ENCODE peak calls at places on chromosome 3, in four cellular contexts. One of them, this sample, is unnamed.

GRCh38 chr3:17231537-17232261 is 346.9 kb downstream of the PLCL2 start:
- ATAC-seq in HepG2: peak; percentile 83
- ATAC-seq in HCT116: no peak
- ATAC-seq in gastrocnemius medialis: no peak
- ATAC-seq in this sample: no peak

GRCh38 chr3:156511987-156512677 is 42.8 kb downstream of the SSR3 start:
- ATAC-seq in HCT116: no peak
- ATAC-seq in gastrocnemius medialis: no peak
- ATAC-seq in HepG2: no peak
- ATAC-seq in this sample: no peak

GRCh38 chr3:65871305-65872141 is 167.2 kb downstream of the MAGI1 start:
- ATAC-seq in gastrocnemius medialis: peak; percentile 92
- ATAC-seq in HepG2: peak; percentile 71
- ATAC-seq in HCT116: no peak
- ATAC-seq in this sample: no peak

GRCh38 chr3:13570391-13571194 is 21.7 kb downstream of the FBLN2 start:
- ATAC-seq in HepG2: peak; percentile 70
- ATAC-seq in HCT116: peak; percentile 32
- ATAC-seq in gastrocnemius medialis: no peak
- ATAC-seq in this sample: no peak

GRCh38 chr3:140584549-140584948 is 93.3 kb upstream of the TRIM42 start:
- ATAC-seq in HCT116: no peak
- ATAC-seq in gastrocnemius medialis: no peak
- ATAC-seq in HepG2: no peak
- ATAC-seq in this sample: no peak

GRCh38 chr3:142735462-142735861 is 11.6 kb downstream of the TRPC1 start:
- ATAC-seq in gastrocnemius medialis: no peak
- ATAC-seq in HepG2: no peak
- ATAC-seq in HCT116: no peak
- ATAC-seq in this sample: no peak

GRCh38 chr3:18405141-18405540 is 20.0 kb downstream of the SATB1 start:
- ATAC-seq in gastrocnemius medialis: no peak
- ATAC-seq in HCT116: no peak
- ATAC-seq in HepG2: no peak
- ATAC-seq in this sample: no peak

GRCh38 chr3:107416138-107416537 is 38.9 kb downstream of the CCDC54 start:
- ATAC-seq in gastrocnemius medialis: no peak
- ATAC-seq in HepG2: no peak
- ATAC-seq in HCT116: no peak
- ATAC-seq in this sample: no peak

GRCh38 chr3:149763565-149763964 is 11.3 kb upstream of the COMMD2 start:
- ATAC-seq in HepG2: no peak
- ATAC-seq in gastrocnemius medialis: no peak
- ATAC-seq in HCT116: no peak
- ATAC-seq in this sample: no peak

GRCh38 chr3:10329495-10330015 is 8.6 kb upstream of the SEC13 start:
- ATAC-seq in gastrocnemius medialis: no peak
- ATAC-seq in HCT116: no peak
- ATAC-seq in HepG2: no peak
- ATAC-seq in this sample: no peak

GRCh38 chr3:10331320-10331719 is 10.4 kb upstream of the SEC13 start:
- ATAC-seq in HepG2: no peak
- ATAC-seq in HCT116: no peak
- ATAC-seq in gastrocnemius medialis: no peak
- ATAC-seq in this sample: no peak

GRCh38 chr3:10328460-10329071 is 7.7 kb upstream of the SEC13 start:
- ATAC-seq in gastrocnemius medialis: no peak
- ATAC-seq in HCT116: no peak
- ATAC-seq in HepG2: no peak
- ATAC-seq in this sample: no peak

GRCh38 chr3:10330319-10330718 is 9.4 kb upstream of the SEC13 start:
- ATAC-seq in HCT116: no peak
- ATAC-seq in gastrocnemius medialis: no peak
- ATAC-seq in HepG2: no peak
- ATAC-seq in this sample: no peak

GRCh38 chr3:10327592-10327991 is 6.7 kb upstream of the SEC13 start:
- ATAC-seq in HepG2: no peak
- ATAC-seq in HCT116: no peak
- ATAC-seq in gastrocnemius medialis: no peak
- ATAC-seq in this sample: no peak
- TF ChIP-seq POLR2A in HepG2: no peak
- TF ChIP-seq POLR2A in HCT116: no peak
- TF ChIP-seq POLR2A in gastrocnemius medialis: no peak
- TF ChIP-seq POLR2A in this sample: no peak

GRCh38 chr3:160829486-160830009 is 73.5 kb downstream of the PPM1L start:
- ATAC-seq in HepG2: no peak
- ATAC-seq in HCT116: no peak
- ATAC-seq in gastrocnemius medialis: no peak
- ATAC-seq in this sample: no peak

GRCh38 chr3:160831411-160831810 is 75.4 kb downstream of the PPM1L start:
- ATAC-seq in HepG2: no peak
- ATAC-seq in HCT116: no peak
- ATAC-seq in gastrocnemius medialis: no peak
- ATAC-seq in this sample: no peak

GRCh38 chr3:160828880-160829279 is 72.8 kb downstream of the PPM1L start:
- ATAC-seq in gastrocnemius medialis: peak; percentile 64
- ATAC-seq in HCT116: no peak
- ATAC-seq in HepG2: no peak
- ATAC-seq in this sample: no peak

GRCh38 chr3:160827516-160827915 is 71.5 kb downstream of the PPM1L start:
- ATAC-seq in gastrocnemius medialis: no peak
- ATAC-seq in HCT116: no peak
- ATAC-seq in HepG2: no peak
- ATAC-seq in this sample: no peak

GRCh38 chr3:160830792-160831191 is 74.8 kb downstream of the PPM1L start:
- ATAC-seq in HCT116: no peak
- ATAC-seq in HepG2: no peak
- ATAC-seq in gastrocnemius medialis: no peak
- ATAC-seq in this sample: no peak
- TF ChIP-seq POLR2A in HCT116: no peak
- TF ChIP-seq POLR2A in HepG2: no peak
- TF ChIP-seq POLR2A in gastrocnemius medialis: no peak
- TF ChIP-seq POLR2A in this sample: no peak

GRCh38 chr3:184560531-184560930 is 1.1 kb upstream of the EPHB3 start:
- ATAC-seq in HCT116: no peak
- ATAC-seq in HepG2: no peak
- ATAC-seq in gastrocnemius medialis: no peak
- ATAC-seq in this sample: no peak

GRCh38 chr3:184560992-184561328 is 625 bp upstream of the EPHB3 start:
- ATAC-seq in HCT116: peak; percentile 21
- ATAC-seq in gastrocnemius medialis: peak; percentile 25
- ATAC-seq in HepG2: peak; percentile 6
- ATAC-seq in this sample: peak; percentile 26

GRCh38 chr3:184562875-184563568 is 1.4 kb downstream of the EPHB3 start:
- ATAC-seq in HepG2: no peak
- ATAC-seq in HCT116: no peak
- ATAC-seq in gastrocnemius medialis: no peak
- ATAC-seq in this sample: no peak

GRCh38 chr3:184562146-184562861 is 719 bp downstream of the EPHB3 start:
- ATAC-seq in HCT116: peak; percentile 5
- ATAC-seq in HepG2: peak; percentile 40
- ATAC-seq in gastrocnemius medialis: peak; percentile 31
- ATAC-seq in this sample: peak; percentile 7

DNA sequence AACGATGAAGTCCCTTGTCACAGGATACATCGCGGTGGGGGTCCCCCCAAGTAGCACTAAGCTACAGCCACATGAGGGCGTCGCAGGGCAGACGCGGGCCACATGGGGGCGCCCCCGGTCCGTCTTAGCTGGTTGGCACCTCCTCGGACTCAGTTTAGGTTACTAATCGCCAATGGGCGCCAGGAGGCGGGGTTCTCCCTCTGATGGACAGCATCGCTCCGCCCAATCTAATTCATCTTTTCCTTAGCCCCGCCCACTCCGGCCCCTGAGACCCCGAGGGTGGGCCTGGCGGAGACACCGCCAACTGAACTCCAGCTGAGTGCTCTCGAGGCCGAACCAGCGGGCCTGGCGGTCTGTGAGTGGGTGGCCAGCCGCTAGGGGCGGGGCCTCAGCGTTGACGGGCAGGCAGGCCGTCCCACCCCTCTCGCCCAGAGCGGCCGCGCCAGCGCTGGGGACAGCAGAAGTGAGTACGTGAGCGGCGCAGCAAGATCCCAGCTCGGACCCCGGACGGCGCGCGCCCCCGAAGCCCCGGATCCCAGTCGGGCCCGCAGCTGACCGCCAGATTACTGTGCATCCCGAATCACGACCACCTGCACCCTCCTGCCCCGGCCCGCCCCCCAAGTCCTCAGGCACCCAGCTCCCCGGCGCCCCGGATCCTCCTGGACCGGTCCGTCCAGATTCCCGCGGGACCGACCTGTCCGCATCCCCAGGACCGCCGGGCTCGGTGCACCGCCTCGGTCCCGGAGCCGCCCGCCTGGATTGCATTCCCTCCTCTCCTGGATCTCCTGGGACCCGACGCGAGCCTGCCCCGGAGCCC is at the start of gene EPHB3:
- ATAC-seq in gastrocnemius medialis: peak; percentile 93
- ATAC-seq in HCT116: peak; percentile 93
- ATAC-seq in HepG2: peak; percentile 95
- ATAC-seq in this sample: peak; percentile 96
- TF ChIP-seq POLR2A in gastrocnemius medialis: peak; percentile 89
- TF ChIP-seq POLR2A in HCT116: peak; percentile 23
- TF ChIP-seq POLR2A in HepG2: no peak
- TF ChIP-seq POLR2A in this sample: peak; percentile 80

DNA sequence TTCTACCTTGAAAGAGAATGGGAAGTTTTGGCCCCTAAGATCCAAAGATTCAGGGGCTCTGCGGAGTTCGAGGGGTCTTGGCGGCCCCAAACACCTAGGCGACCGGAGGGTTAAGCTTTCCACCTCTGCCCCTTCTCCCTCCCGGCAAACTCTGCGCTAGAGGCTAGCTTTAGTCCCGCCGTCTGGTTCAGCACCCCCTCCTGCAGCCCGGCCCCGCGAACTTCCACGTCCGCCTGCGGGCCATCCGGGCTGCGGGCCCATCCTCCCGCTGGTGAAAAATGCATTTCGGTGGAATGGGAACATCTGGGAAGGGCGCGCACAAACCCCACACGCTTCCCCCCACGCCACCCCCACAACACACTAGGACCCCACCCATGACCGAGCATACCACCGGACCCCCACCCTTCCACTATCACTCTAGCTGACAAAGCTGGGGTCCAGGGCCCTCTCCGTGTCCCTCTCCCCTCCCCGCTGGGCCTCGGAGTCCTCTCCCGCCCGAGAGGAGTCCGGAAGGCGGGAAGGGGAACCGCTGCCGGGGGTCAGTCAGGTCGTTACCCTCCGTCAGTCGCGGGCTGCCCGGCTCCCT is 1.0 kb downstream of the SHOX2 start:
- ATAC-seq in gastrocnemius medialis: no peak
- ATAC-seq in HepG2: peak; percentile 7
- ATAC-seq in HCT116: peak; percentile 19
- ATAC-seq in this sample: peak; percentile 27
- TF ChIP-seq POLR2A in gastrocnemius medialis: no peak
- TF ChIP-seq POLR2A in HepG2: no peak
- TF ChIP-seq POLR2A in HCT116: peak; percentile 35
- TF ChIP-seq POLR2A in this sample: no peak

This sample was measured in gastroesophageal sphincter.